ENCODE peak calls at places on chromosome 1, in nine cellular contexts. U is T follicular helper cell; R is Panc1; H is mammary epithelial cell; D is uterus; O is retina; J is activated T-cell treated with anti-CD3 and anti-CD28 coated beads for 24 hours; G is stimulated activated CD8-positive, alpha-beta memory T cell treated with anti-CD3 and anti-CD28 coated beads, Interleukin-4, amount 100 ng/mL, for 4 hours; S is GM03348. Q is an unnamed sample.

GRCh38 chr1:8463144-8463927 is 145.4 kb downstream of the SLC45A1 start:
- DNase-seq in O (peak), D (peak), H (no peak), J (no peak), S (peak), G (no peak), R (no peak), U (no peak), Q (no peak)

GRCh38 chr1:62991152-62991551 is 207.2 kb downstream of the ATG4C start:
- DNase-seq in G (no peak), H (no peak), U (no peak), R (no peak), D (no peak), S (no peak), J (no peak), O (no peak), Q (peak)

GRCh38 chr1:151968058-151968457 is 25.6 kb downstream of the S100A10 start:
- DNase-seq in G (no peak), H (peak), S (peak), U (no peak), J (no peak), R (no peak), O (no peak), D (no peak), Q (peak)

GRCh38 chr1:93591833-93592635 is 89.6 kb downstream of the BCAR3 start:
- DNase-seq in S (no peak), U (no peak), J (no peak), G (no peak), O (peak), D (no peak), R (no peak), H (no peak), Q (no peak)

GRCh38 chr1:9787702-9788101 is 36.1 kb downstream of the CLSTN1 start:
- DNase-seq in H (no peak), D (no peak), R (no peak), J (peak), U (peak), S (no peak), O (no peak), G (peak), Q (no peak)

GRCh38 chr1:100979652-100980051 is 45.9 kb downstream of the DPH5 start:
- DNase-seq in R (no peak), D (no peak), J (no peak), U (no peak), S (no peak), G (no peak), H (no peak), O (no peak), Q (no peak)

GRCh38 chr1:156151093-156151688 is 2.2 kb upstream of the SEMA4A start:
- DNase-seq in H (no peak), S (no peak), G (no peak), J (no peak), R (no peak), O (no peak), D (no peak), U (no peak), Q (no peak)

GRCh38 chr1:183416850-183417690 is 1.1 kb downstream of the NMNAT2 start:
- DNase-seq in D (peak), S (peak), J (peak), H (peak), O (peak), G (no peak), R (no peak), U (no peak), Q (peak)

GRCh38 chr1:175218786-175219447 is 26.3 kb upstream of the KIAA0040 start:
- DNase-seq in U (no peak), G (no peak), D (no peak), J (no peak), R (no peak), S (no peak), H (peak), O (no peak), Q (no peak)

GRCh38 chr1:94527447-94528031 is 14.0 kb downstream of the F3 start:
- DNase-seq in U (no peak), H (peak), J (no peak), D (no peak), O (peak), S (peak), R (no peak), G (no peak), Q (peak)

GRCh38 chr1:48916121-48917069 is 139.7 kb upstream of the BEND5 start:
- DNase-seq in J (no peak), D (no peak), O (peak), G (no peak), R (peak), U (no peak), S (peak), H (peak), Q (peak)

GRCh38 chr1:61997123-61997522 is 197.5 kb upstream of the L1TD1 start:
- DNase-seq in G (no peak), S (no peak), U (no peak), J (no peak), O (no peak), R (no peak), D (no peak), H (no peak), Q (no peak)

GRCh38 chr1:205313681-205314308 is 7.8 kb downstream of the NUAK2 start:
- DNase-seq in H (no peak), R (no peak), D (peak), G (no peak), S (peak), U (no peak), O (peak), J (no peak), Q (peak)

GRCh38 chr1:79005945-79006344 is 585 bp downstream of the ADGRL4 start:
- DNase-seq in O (no peak), U (no peak), H (no peak), J (no peak), R (no peak), S (peak), G (no peak), D (no peak), Q (peak)

GRCh38 chr1:78003882-78004718 is 639 bp upstream of the DNAJB4 start:
- DNase-seq in R (peak), S (peak), O (peak), G (no peak), J (peak), U (peak), H (peak), D (peak), Q (peak)

GRCh38 chr1:200654660-200655059 is 15.0 kb downstream of the DDX59 start:
- DNase-seq in S (no peak), U (no peak), O (no peak), G (no peak), H (peak), D (no peak), J (no peak), R (no peak), Q (no peak)

GRCh38 chr1:97004743-97005142 is 283.2 kb downstream of the PTBP2 start:
- DNase-seq in D (no peak), U (no peak), J (no peak), S (no peak), H (no peak), O (no peak), R (no peak), G (no peak), Q (no peak)

GRCh38 chr1:3611170-3612019 is at the start of gene MEGF6:
- DNase-seq in S (peak), U (peak), R (no peak), D (peak), G (peak), J (peak), O (peak), H (no peak), Q (peak)